ENCODE peak calls at places on chromosomes 13 and 19, in four cellular contexts. One of them, this sample, is unnamed.

GRCh38 chr13:27300941-27301586 is 30.4 kb downstream of the RASL11A start:
- DNase-seq in iris pigment epithelial cell: no peak
- DNase-seq in nucleus accumbens: no peak
- DNase-seq in B cell: no peak
- DNase-seq in this sample: no peak

GRCh38 chr13:33167521-33167920 is 118.0 kb downstream of the STARD13 start:
- DNase-seq in iris pigment epithelial cell: no peak
- DNase-seq in nucleus accumbens: no peak
- DNase-seq in B cell: no peak
- DNase-seq in this sample: no peak

GRCh38 chr13:40116008-40116407 is 460.5 kb downstream of the COG6 start:
- DNase-seq in nucleus accumbens: no peak
- DNase-seq in B cell: no peak
- DNase-seq in iris pigment epithelial cell: peak
- DNase-seq in this sample: no peak

GRCh38 chr13:23610187-23610576 is 40.0 kb downstream of the TNFRSF19 start:
- DNase-seq in iris pigment epithelial cell: no peak
- DNase-seq in B cell: no peak
- DNase-seq in nucleus accumbens: no peak
- DNase-seq in this sample: no peak

GRCh38 chr19:6744381-6745288 is 5.2 kb downstream of the TRIP10 start:
- DNase-seq in iris pigment epithelial cell: peak
- DNase-seq in nucleus accumbens: no peak
- DNase-seq in B cell: peak
- DNase-seq in this sample: no peak

GRCh38 chr13:103805771-103806170 is 739.6 kb upstream of the SLC10A2 start:
- DNase-seq in iris pigment epithelial cell: no peak
- DNase-seq in nucleus accumbens: no peak
- DNase-seq in B cell: no peak
- DNase-seq in this sample: no peak

GRCh38 chr19:3378352-3379146 is 12.2 kb downstream of the NFIC start:
- DNase-seq in iris pigment epithelial cell: no peak
- DNase-seq in nucleus accumbens: no peak
- DNase-seq in B cell: no peak
- DNase-seq in this sample: no peak

GRCh38 chr19:33804021-33804799 is 7.5 kb downstream of the KCTD15 start:
- DNase-seq in iris pigment epithelial cell: peak
- DNase-seq in nucleus accumbens: no peak
- DNase-seq in B cell: no peak
- DNase-seq in this sample: no peak

GRCh38 chr19:7506385-7507328 is 9.2 kb upstream of the ZNF358 start:
- DNase-seq in iris pigment epithelial cell: peak
- DNase-seq in B cell: peak
- DNase-seq in nucleus accumbens: peak
- DNase-seq in this sample: peak

GRCh38 chr13:20848944-20849343 is 53.6 kb downstream of the XPO4 start:
- DNase-seq in B cell: no peak
- DNase-seq in iris pigment epithelial cell: no peak
- DNase-seq in nucleus accumbens: no peak
- DNase-seq in this sample: no peak